ENCODE peak calls at places on chromosomes 13 and 19, in four cellular contexts. F is A549, S is WTC11, A is HepG2. N is an unnamed sample.

GRCh38 chr19:49347835-49348234 is 12.6 kb downstream of the CD37 start:
- DNase-seq in S (peak; percentile 51), A (peak; percentile 44), F (peak; percentile 81), N (peak; percentile 77)

GRCh38 chr19:21084343-21084742 is 2.3 kb downstream of the ZNF714 start:
- DNase-seq in F (no peak), S (no peak), A (no peak), N (no peak)

GRCh38 chr13:44165172-44165894 is 208.3 kb upstream of the SERP2 start:
- DNase-seq in S (no peak), F (no peak), A (no peak), N (no peak)

GRCh38 chr19:39778763-39779162 is at the start of gene LEUTX:
- DNase-seq in F (no peak), S (no peak), A (no peak), N (no peak)

GRCh38 chr19:42201489-42202289 is 15.8 kb downstream of the DEDD2 start:
- DNase-seq in F (no peak), S (no peak), A (no peak), N (no peak)

GRCh38 chr13:94115054-94115453 is 364.4 kb downstream of the DCT start:
- DNase-seq in F (no peak), A (no peak), S (no peak), N (no peak)

GRCh38 chr13:76387561-76387960 is 498.6 kb downstream of the KCTD12 start:
- DNase-seq in A (no peak), F (no peak), S (no peak), N (no peak)

GRCh38 chr13:74306496-74306895 is 172.3 kb upstream of the KLF12 start:
- DNase-seq in F (no peak), S (no peak), A (no peak), N (no peak)

GRCh38 chr13:98275711-98276171 is 98.7 kb upstream of the RNF113B start:
- DNase-seq in F (no peak), S (no peak), A (no peak), N (no peak)

GRCh38 chr19:958967-959685 is 25.0 kb upstream of the WDR18 start:
- DNase-seq in A (peak; percentile 59), S (no peak), F (peak; percentile 79), N (peak; percentile 90)

GRCh38 chr19:51311388-51312257 is at the start of gene IGLON5:
- DNase-seq in S (peak; percentile 72), A (no peak), F (no peak), N (no peak)

GRCh38 chr13:45859682-45860081 is 8.1 kb upstream of the SIAH3 start:
- DNase-seq in A (no peak), F (no peak), S (peak; percentile 22), N (no peak)

GRCh38 chr19:19459099-19459498 is 53.6 kb downstream of the GATAD2A start:
- DNase-seq in A (no peak), S (no peak), F (no peak), N (no peak)

GRCh38 chr19:5828661-5829566 is 10.6 kb downstream of the FUT6 start:
- DNase-seq in A (no peak), F (no peak), S (peak; percentile 67), N (no peak)

GRCh38 chr19:32677657-32678056 is 2.0 kb downstream of the RGS9BP start:
- DNase-seq in S (peak; percentile 30), F (no peak), A (no peak), N (no peak)

GRCh38 chr19:14433454-14434156 is 499 bp downstream of the PKN1 start:
- DNase-seq in A (no peak), S (peak; percentile 35), F (no peak), N (no peak)

GRCh38 chr13:41107104-41107571 is 25.5 kb downstream of the KBTBD6 start:
- DNase-seq in F (no peak), S (peak; percentile 66), A (peak; percentile 13), N (no peak)

GRCh38 chr19:32874605-32875004 is 5.0 kb upstream of the SLC7A9 start:
- DNase-seq in S (no peak), A (no peak), F (no peak), N (no peak)

GRCh38 chr19:18427080-18427751 is 8.0 kb downstream of the SSBP4 start:
- DNase-seq in A (no peak), F (no peak), S (no peak), N (no peak)

GRCh38 chr13:95833713-95834112 is 156.8 kb downstream of the DNAJC3 start:
- DNase-seq in F (no peak), A (no peak), S (no peak), N (peak; percentile 7)
- TF ChIP-seq NR3C1 in F (no peak), A (no peak), S (no peak), N (no peak)

DNA sequence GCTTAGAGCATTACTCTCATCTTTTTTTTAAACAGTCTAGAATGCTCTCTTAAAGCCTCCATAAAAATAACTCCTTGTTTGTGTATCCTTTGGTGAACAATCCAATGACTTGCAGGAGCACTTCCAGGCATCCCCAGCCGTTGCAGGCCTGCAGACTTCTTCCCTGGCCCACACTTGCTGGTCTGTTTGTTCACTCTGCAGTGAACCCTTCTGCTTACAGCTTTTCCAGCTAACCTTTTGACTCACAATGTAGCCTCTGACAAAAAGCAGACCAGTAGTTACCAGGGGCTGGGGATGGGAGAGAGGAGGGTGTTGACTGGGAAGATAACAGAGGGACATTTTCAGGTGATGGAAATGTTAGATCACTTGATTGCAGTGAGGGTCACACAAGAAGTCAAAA is 9.1 kb downstream of the GPR42 start:
- DNase-seq in F (no peak), A (peak; percentile 35), S (no peak), N (peak; percentile 66)
- TF ChIP-seq NR3C1 in F (no peak), A (no peak), S (no peak), N (no peak)

DNA sequence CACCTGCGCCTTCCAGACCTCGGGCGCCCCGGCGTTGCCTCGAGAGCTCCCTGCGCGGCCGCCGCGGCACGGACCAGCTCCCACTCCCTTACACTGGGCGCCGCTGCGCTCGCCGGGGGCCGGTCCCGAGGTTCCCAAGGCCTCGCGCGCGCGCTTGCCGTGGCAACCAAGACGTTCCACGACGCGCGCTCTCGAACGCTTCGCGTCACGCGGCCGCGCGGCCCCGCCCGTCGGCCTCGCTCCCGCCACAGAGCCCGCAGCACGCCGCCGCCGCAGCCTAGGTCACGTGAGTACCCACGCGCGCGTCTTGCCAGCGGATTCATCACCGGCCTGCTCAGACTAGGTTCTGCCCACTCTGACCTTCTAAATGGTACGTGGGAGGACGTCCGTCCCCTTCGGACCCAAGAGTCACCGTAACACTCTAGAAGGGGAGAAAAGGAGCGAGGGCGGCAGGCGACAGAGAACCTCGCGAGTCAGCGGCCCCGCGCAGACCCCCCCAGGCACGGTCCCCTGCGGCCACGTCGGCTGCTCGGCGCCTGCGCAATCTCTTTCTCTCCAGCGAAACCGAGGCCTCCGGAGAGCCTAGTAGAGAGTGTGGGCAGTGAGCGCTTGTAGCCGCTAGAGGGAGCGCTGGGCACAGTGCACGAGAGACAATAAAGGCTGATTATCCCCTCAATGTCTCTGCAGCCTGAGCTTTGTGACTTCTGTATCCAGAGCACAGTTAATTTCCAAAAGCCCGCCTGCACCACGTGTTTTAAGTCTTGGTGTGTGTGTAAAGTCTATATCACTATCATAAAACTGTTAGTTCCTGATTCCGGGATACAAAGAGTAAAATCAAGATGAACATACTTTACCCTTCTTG is at the start of gene SPART:
- DNase-seq in F (peak; percentile 66), A (peak; percentile 72), S (peak; percentile 90), N (peak; percentile 91)
- TF ChIP-seq NR3C1 in F (no peak), A (no peak), S (no peak), N (no peak)

DNA sequence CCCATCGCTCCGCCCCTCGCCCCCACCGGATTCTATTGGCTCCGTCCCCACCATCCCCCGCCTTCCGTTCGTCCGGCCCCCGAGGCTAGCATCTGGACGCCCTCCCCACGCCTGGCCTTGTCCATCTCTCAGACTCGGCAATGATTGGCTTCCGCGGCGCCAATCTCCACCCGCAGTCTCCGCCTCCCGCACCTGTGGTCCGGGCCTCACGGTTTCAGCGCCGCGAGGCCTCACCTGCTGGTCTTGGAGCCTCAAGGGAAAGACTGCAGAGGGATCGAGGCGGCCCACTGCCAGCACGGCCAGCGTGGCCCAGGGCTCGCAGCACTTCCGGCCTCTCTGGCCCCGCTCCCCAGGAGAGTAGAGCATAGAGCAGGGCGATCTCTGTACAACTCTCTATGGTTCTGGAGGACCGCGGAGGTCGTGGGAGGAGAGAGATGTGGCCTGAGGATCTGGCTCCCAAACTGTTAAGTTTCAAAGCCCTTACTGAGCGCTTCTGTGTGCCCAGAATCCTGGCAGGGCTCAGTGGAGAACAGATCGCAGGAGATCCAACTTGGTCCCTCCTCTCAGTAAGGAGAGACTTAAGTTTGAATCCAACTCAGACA is at the start of gene ERCC1:
- DNase-seq in A (peak; percentile 96), F (peak; percentile 98), S (peak; percentile 100), N (peak; percentile 98)
- TF ChIP-seq NR3C1 in A (no peak), F (no peak), S (no peak), N (no peak)

GRCh38 chr13:113465241-113465640 is 12.0 kb upstream of the ADPRHL1 start:
- DNase-seq in A (no peak), S (no peak), F (no peak), N (no peak)
- TF ChIP-seq NR3C1 in A (no peak), S (no peak), F (no peak), N (no peak)